ENCODE peak calls at places on chromosomes 1 and 21, in eight cellular contexts. X is stimulated activated CD4-positive, alpha-beta T cell treated with anti-CD3 and anti-CD28 coated beads, TNF-alpha, amount 100 ng/mL, for 48 hours; W is cardiac muscle cell; L is fibroblast of pulmonary artery; I is CD4-positive, alpha-beta T cell; U is astrocyte of the hippocampus; H is EL; Q is IMR-90. V is an unnamed sample.

GRCh38 chr1:1462318-1462966 is 9.1 kb upstream of the ATAD3B start:
- DNase-seq in U (no peak), X (no peak), I (no peak), H (no peak), L (peak; percentile 47), Q (no peak), W (peak; percentile 41), V (peak; percentile 32)

GRCh38 chr21:36732761-36733160 is 33.8 kb downstream of the SIM2 start:
- DNase-seq in H (no peak), W (no peak), X (no peak), I (no peak), Q (no peak), U (no peak), L (no peak), V (no peak)

GRCh38 chr1:35768350-35769187 is 1.2 kb downstream of the CLSPN start:
- DNase-seq in I (no peak), L (peak; percentile 4), U (peak; percentile 7), Q (no peak), W (no peak), X (no peak), H (peak; percentile 11), V (peak; percentile 22)

GRCh38 chr1:2443285-2444137 is 31.1 kb upstream of the PEX10 start:
- DNase-seq in X (no peak), Q (no peak), H (peak; percentile 25), L (no peak), I (peak; percentile 23), U (peak; percentile 53), W (peak; percentile 52), V (peak; percentile 39)

GRCh38 chr1:241079018-241079417 is 278.0 kb downstream of the RGS7 start:
- DNase-seq in Q (no peak), L (no peak), X (no peak), U (no peak), H (no peak), W (no peak), I (no peak), V (no peak)

GRCh38 chr1:182257369-182258063 is 134.1 kb downstream of the GLUL start:
- DNase-seq in I (no peak), Q (no peak), L (no peak), H (no peak), X (no peak), U (peak; percentile 7), W (peak; percentile 31), V (no peak)

GRCh38 chr21:31413698-31414097 is 69.6 kb upstream of the TIAM1 start:
- DNase-seq in Q (no peak), H (no peak), X (no peak), W (no peak), I (no peak), U (no peak), L (no peak), V (no peak)

GRCh38 chr21:32524010-32524719 is 61.2 kb downstream of the TCP10L start:
- DNase-seq in H (peak; percentile 89), U (peak; percentile 87), Q (peak; percentile 83), I (no peak), X (no peak), W (no peak), L (peak; percentile 96), V (peak; percentile 98)

GRCh38 chr1:54212872-54213271 is 12.9 kb downstream of the MRPL37 start:
- DNase-seq in W (no peak), U (no peak), H (no peak), I (no peak), Q (no peak), L (no peak), X (no peak), V (no peak)

GRCh38 chr21:37915941-37916794 is at the start of gene KCNJ6:
- DNase-seq in I (no peak), X (no peak), Q (peak; percentile 52), W (peak; percentile 87), U (peak; percentile 88), H (peak; percentile 64), L (peak; percentile 45), V (peak; percentile 54)

GRCh38 chr1:19799877-19800804 is at the start of gene TMCO4:
- DNase-seq in L (peak; percentile 68), U (peak; percentile 86), W (peak; percentile 30), I (peak; percentile 39), X (peak; percentile 8), H (peak; percentile 90), Q (peak; percentile 88), V (peak; percentile 88)

GRCh38 chr1:42592811-42593210 is 65.4 kb upstream of the PPIH start:
- DNase-seq in W (no peak), X (no peak), L (no peak), Q (no peak), U (no peak), H (no peak), I (no peak), V (no peak)

GRCh38 chr1:56287736-56288135 is 291.6 kb downstream of the PLPP3 start:
- DNase-seq in W (no peak), X (no peak), Q (no peak), H (no peak), L (no peak), I (no peak), U (no peak), V (no peak)

GRCh38 chr21:42118121-42118795 is 47.1 kb downstream of the UMODL1 start:
- DNase-seq in U (no peak), L (no peak), H (no peak), X (no peak), I (no peak), Q (no peak), W (no peak), V (no peak)

GRCh38 chr1:188499690-188500089 is 1670.9 kb downstream of the PLA2G4A start:
- DNase-seq in W (peak; percentile 57), U (peak; percentile 10), H (no peak), Q (peak; percentile 19), L (peak; percentile 14), I (no peak), X (no peak), V (no peak)

GRCh38 chr1:10265936-10266335 is 55.6 kb downstream of the KIF1B start:
- DNase-seq in Q (no peak), W (no peak), X (no peak), L (no peak), I (no peak), H (no peak), U (no peak), V (no peak)

GRCh38 chr21:34018910-34019309 is 54.5 kb upstream of the MRPS6 start:
- DNase-seq in I (no peak), H (no peak), Q (no peak), U (no peak), L (no peak), W (no peak), X (no peak), V (no peak)

V was measured in EH.